ENCODE peak calls at places on chromosomes 6 and 20, in four cellular contexts. Q, E, G and N are unnamed samples.

GRCh38 chr6:8100159-8100854 is 2.0 kb downstream of the EEF1E1 start:
- DNase-seq in Q (no peak), E (no peak), G (no peak), N (no peak)

GRCh38 chr6:39391182-39391581 is 68.7 kb upstream of the KCNK16 start:
- DNase-seq in Q (no peak), E (no peak), G (no peak), N (no peak)

GRCh38 chr20:41178904-41179432 is 41.6 kb downstream of the PLCG1 start:
- DNase-seq in Q (no peak), E (no peak), G (no peak), N (no peak)

GRCh38 chr6:68967549-68968300 is 332.6 kb downstream of the ADGRB3 start:
- DNase-seq in Q (peak), E (peak), G (peak), N (peak)

GRCh38 chr6:127842562-127842961 is 58.3 kb downstream of the THEMIS start:
- DNase-seq in Q (no peak), E (no peak), G (no peak), N (no peak)

GRCh38 chr6:121247386-121247785 is 86.9 kb downstream of the TBC1D32 start:
- DNase-seq in Q (peak), E (peak), G (no peak), N (peak)

GRCh38 chr6:123802697-123803455 is 789 bp upstream of the NKAIN2 start:
- DNase-seq in Q (peak), E (peak), G (peak), N (peak)

GRCh38 chr20:53080969-53081871 is 109.1 kb downstream of the TSHZ2 start:
- DNase-seq in Q (peak), E (peak), G (no peak), N (no peak)

GRCh38 chr6:94045473-94045872 is 626.1 kb upstream of the EPHA7 start:
- DNase-seq in Q (no peak), E (no peak), G (peak), N (no peak)

GRCh38 chr20:60627751-60628565 is 624.1 kb upstream of the CDH4 start:
- DNase-seq in Q (no peak), E (no peak), G (peak), N (no peak)

GRCh38 chr6:31581511-31582229 is 554 bp downstream of the LTB start:
- DNase-seq in Q (no peak), E (no peak), G (peak), N (peak)

GRCh38 chr6:98932424-98932823 is 15.3 kb downstream of the FBXL4 start:
- DNase-seq in Q (no peak), E (no peak), G (peak), N (no peak)

GRCh38 chr6:52558266-52559000 is 18.4 kb downstream of the TRAM2 start:
- DNase-seq in Q (no peak), E (no peak), G (no peak), N (no peak)

GRCh38 chr20:11047559-11047958 is 373.8 kb upstream of the JAG1 start:
- DNase-seq in Q (peak), E (peak), G (no peak), N (no peak)

GRCh38 chr20:64037498-64038213 is 1.7 kb downstream of the C20orf204 start:
- DNase-seq in Q (no peak), E (no peak), G (peak), N (no peak)

GRCh38 chr6:11362481-11363018 is 130.1 kb upstream of the NEDD9 start:
- DNase-seq in Q (no peak), E (no peak), G (no peak), N (no peak)

GRCh38 chr20:42350521-42350920 is 732.3 kb upstream of the CHD6 start:
- DNase-seq in Q (no peak), E (no peak), G (no peak), N (no peak)

GRCh38 chr6:35401514-35401913 is 50.6 kb upstream of the FANCE start:
- DNase-seq in Q (no peak), E (peak), G (no peak), N (no peak)

GRCh38 chr6:20173833-20174796 is 38.2 kb downstream of the MBOAT1 start:
- DNase-seq in Q (no peak), E (peak), G (no peak), N (no peak)

GRCh38 chr6:5497896-5498578 is 236.7 kb downstream of the FARS2 start:
- DNase-seq in Q (peak), E (no peak), G (no peak), N (peak)

GRCh38 chr6:159761135-159761872 is 541 bp upstream of the ACAT2 start:
- DNase-seq in Q (no peak), E (peak), G (peak), N (peak)

GRCh38 chr20:12997128-12997655 is 11.6 kb upstream of the SPTLC3 start:
- DNase-seq in Q (no peak), E (no peak), G (no peak), N (no peak)

DNA sequence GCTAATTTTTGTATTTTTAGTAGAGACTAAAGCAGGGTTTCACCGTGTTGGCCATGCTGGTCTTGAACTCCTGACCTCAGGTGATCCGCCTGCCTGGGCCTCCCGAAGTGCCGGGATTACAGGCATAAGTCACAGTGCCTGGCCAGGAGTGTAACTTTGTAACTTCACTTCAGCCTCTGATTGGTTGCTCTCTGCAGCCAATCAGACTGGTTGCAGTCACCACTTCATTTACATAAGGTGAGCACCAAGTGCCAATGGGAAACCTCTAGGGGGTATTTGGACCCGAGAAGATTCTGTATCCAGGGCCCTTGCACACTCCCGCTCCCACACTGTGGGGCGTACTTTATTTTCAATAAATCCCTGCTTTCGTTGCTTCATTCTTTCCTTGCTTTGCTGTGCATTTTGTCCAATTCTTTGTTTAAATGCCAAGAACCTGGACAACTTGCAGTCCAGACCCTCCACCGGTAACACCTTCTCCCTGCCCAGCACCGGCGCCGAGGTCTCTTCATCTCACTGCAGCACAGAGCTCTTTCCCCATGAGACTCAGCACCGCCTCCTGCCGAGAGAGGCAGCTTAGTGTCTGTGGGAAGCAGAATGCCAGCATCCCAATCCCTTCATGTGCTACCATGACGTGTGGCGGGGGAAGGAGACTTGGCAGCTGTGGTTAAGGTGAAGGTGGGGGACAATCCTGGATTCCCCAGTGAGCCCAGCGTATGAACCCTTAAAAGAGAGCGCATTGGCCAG is 14.0 kb upstream of the MRGBP start:
- DNase-seq in Q (no peak), E (no peak), G (peak), N (no peak)
- TF ChIP-seq CTCF in Q (no peak), E (no peak), G (peak), N (peak)

GRCh38 chr20:14824996-14825395 is 487.6 kb upstream of the FLRT3 start:
- DNase-seq in Q (no peak), E (no peak), G (no peak), N (no peak)

GRCh38 chr20:14816471-14816870 is 479.1 kb upstream of the FLRT3 start:
- DNase-seq in Q (no peak), E (no peak), G (no peak), N (no peak)

GRCh38 chr20:14817121-14817520 is 479.7 kb upstream of the FLRT3 start:
- DNase-seq in Q (no peak), E (no peak), G (no peak), N (no peak)

GRCh38 chr20:14821251-14821650 is 483.8 kb upstream of the FLRT3 start:
- DNase-seq in Q (no peak), E (no peak), G (no peak), N (no peak)

GRCh38 chr20:14820771-14821170 is 483.4 kb upstream of the FLRT3 start:
- DNase-seq in Q (no peak), E (peak), G (no peak), N (peak)
- H3K4me3 ChIP-seq in Q (no peak), E (no peak), G (no peak), N (no peak)

DNA sequence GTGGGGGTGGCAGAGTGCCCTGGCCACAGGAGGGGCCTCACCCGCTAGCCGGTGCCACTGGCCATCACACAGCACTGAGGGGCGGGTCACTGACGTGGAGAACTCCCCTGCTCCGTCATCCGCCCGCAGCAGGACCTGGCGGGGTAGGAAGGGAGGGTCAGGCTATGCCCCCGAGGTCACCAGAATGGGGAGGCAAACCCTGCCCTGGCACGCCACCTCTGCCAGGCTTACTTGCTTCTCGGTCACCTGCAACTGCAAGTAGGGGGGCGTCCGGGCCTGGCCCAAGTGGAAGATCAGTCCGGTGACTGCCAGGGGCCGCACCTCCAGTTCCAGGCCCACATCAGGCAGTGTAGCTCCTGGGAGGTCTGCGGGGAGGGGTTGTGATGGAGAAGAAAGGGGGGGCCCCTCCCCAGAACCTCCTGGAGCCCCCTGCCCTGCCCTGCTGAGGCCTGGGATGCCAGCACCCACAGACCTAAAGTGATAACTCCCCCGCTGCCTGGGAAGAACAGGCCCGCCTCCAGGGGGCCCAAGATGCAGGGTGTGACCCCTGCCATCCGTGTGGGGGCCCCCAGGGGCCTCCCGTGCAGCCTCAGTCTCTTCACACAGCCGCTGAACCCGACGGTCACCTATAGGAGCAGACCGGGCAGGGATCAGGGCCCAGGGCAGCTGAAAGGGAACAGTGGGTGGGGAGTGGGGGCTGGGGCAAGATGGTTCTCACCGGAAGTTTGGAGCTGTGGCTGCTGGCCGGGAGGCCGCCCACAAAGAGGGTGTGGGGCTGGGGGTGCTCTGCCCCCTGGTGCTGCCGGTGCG is 7.4 kb downstream of the ADRM1 start:
- DNase-seq in Q (no peak), E (no peak), G (no peak), N (no peak)
- H3K27ac ChIP-seq in Q (no peak), E (no peak), G (peak), N (no peak)

GRCh38 chr20:57291003-57291402 is 24.6 kb upstream of the BMP7 start:
- DNase-seq in Q (no peak), E (no peak), G (peak), N (no peak)
- TF ChIP-seq CTCF in Q (no peak), E (no peak), G (peak), N (peak)

DNA sequence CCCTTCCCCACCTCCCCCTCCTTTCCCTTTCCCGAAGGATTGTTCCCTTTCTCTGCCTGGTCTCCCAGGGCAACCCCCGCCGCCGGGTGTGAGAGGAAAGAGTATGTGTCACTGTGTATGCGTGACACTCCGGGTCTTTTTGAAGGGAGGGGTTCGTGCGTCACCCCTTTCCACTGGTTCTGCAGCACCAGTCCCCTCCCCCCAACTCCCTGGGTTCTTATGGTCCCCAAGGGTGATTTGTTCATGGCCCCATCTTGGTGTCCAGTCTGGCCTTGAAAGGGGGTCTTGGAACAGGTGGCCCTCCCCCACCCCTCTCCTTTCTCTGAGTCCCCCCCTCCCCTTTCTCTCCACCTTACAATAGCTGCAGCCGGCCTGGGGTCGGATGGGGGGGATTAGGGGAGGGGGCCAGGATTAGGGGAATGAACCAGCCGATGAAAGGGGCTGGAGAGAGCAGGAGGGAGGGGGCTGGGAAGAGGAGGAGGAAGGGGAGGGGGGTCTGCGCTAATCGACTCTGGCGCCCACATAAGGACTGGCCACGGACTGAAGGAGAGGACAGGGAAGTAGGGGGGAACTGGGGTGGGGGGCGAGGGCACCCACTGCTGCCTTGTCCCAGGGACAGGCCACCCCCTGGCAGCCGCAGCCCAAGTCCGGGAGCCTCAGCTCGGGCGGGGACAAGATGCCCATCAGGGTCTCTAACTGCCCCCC is 1.3 kb upstream of the RING1 start:
- DNase-seq in Q (no peak), E (no peak), G (peak), N (peak)
- H3K4me3 ChIP-seq in Q (peak), E (no peak), G (peak), N (peak)

DNA sequence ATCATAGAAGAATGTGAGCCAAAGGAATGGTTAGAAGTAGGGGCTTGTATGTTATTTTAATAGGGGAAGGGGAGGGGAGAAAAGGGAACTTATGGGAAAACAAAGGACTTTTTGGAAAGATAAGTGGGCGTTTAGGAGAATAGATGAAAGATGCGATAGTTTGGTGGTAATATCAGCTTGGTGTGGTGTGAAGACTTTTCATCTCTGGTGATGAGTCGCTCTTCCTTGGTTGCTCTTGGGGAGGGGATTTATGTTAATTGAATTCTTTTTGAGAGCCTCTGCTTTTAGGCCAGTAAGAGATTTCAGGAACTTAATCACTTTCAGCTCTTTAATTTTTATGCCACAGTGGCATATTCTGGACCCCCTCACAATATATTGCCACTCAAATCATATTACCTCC is 10.8 kb downstream of the HECA start:
- DNase-seq in Q (no peak), E (no peak), G (no peak), N (no peak)
- H3K27ac ChIP-seq in Q (no peak), E (no peak), G (no peak), N (no peak)

GRCh38 chr6:166515072-166515810 is 71.2 kb downstream of the RAMACL start:
- DNase-seq in Q (peak), E (peak), G (no peak), N (peak)
- TF ChIP-seq CTCF in Q (peak), E (peak), G (no peak), N (peak)

DNA sequence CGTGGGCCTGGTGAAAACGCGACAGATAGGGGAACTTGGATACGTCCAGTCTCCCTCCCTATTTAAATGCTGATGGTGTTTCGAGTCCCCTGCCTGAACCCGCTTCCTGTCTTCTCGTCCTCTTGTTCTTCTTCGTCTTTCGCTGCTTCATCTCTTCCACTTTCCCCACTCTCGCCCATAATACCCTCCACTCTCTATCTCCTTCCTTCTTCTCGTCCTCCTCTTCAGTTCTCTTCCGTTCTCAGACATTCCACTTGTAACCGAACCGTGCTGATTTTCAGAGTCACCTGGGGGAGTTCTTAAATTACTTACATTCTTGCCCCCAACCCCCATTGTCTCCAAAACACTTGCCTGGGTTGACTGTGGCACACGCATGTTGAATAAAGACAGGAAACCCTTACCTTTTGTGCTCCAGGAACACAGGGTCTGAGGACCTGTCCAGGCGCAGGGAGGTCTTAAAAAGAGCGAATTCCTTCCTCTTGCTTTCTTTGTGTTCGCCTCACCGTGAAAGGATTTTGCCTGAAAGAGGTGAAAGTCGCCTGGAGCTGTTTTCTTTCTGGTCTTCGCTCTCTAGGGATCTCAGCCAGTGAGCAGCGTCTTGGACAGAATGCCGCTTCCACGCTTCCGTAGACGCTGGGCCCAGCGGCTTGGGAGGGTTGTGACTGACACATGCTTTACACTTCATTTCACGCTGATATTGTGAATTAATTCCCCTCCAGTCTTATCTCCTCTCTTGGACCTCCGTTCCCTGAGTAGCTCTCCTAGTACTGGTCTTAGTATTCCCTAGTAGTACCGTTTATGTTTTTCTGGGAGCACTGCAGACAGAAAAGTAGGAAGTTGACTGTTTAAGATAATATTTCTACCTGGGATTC is 184.0 kb downstream of the GPX5 start:
- DNase-seq in Q (no peak), E (peak), G (peak), N (peak)
- H3K4me3 ChIP-seq in Q (peak), E (no peak), G (peak), N (peak)

DNA sequence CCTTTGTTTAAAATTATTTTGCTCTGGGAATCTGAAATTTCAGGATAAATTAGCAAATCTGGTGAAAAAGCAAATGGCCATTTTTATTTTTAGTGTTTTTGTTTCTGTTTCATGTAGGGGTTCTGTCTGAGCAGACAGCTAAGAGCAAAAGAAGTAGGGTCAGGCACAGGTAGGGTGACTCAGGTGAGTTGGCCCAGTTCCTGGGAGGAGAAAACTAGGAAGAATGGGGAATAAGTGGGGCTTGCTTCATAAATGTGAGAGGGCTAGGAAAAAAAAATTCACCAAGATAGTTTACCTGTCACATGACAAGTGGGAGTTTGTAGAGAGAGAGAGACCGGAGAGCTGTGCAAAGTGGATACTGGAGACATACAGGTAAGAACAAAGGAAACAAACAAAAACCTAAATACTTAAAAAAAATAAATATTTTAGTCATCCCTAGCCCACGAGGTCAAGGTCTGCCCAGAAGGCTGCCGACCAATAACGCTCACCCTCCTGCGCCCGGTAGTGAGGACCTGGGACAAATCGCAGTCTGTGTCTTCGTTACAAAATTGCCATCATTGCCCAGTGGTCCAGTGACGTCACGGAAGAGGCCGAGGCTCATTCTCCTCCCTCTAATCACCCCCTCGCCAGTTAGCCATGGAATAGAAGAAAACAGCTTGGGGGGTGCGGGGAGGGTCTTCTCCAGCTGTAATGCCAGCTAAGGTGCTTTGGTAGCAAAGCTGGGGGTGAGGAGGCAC is 2.3 kb downstream of the THBD start:
- DNase-seq in Q (no peak), E (peak), G (no peak), N (no peak)
- H3K27ac ChIP-seq in Q (no peak), E (no peak), G (no peak), N (no peak)